ENCODE peak calls at places on chromosomes 7 and 10, in nine cellular contexts. One of them, this sample, is unnamed.

GRCh38 chr10:70191906-70192305 is 21.6 kb upstream of the SAR1A start:
- DNase-seq in thoracic aorta: no peak
- DNase-seq in AG09309: peak; percentile 94
- DNase-seq in pancreas: no peak
- DNase-seq in body of pancreas: no peak
- DNase-seq in fibroblast of the aortic adventitia: peak; percentile 97
- DNase-seq in epithelial cell of esophagus: peak; percentile 71
- DNase-seq in brain microvascular endothelial cell: peak; percentile 68
- DNase-seq in CD8-positive, alpha-beta memory T cell: no peak
- DNase-seq in this sample: no peak

GRCh38 chr7:143279186-143280098 is 5.3 kb upstream of the TMEM139 start:
- DNase-seq in AG09309: peak; percentile 37
- DNase-seq in pancreas: no peak
- DNase-seq in CD8-positive, alpha-beta memory T cell: peak; percentile 41
- DNase-seq in thoracic aorta: no peak
- DNase-seq in brain microvascular endothelial cell: peak; percentile 79
- DNase-seq in fibroblast of the aortic adventitia: peak; percentile 74
- DNase-seq in body of pancreas: peak; percentile 55
- DNase-seq in epithelial cell of esophagus: peak; percentile 53
- DNase-seq in this sample: no peak

GRCh38 chr7:34060548-34060947 is 155.2 kb downstream of the BMPER start:
- DNase-seq in fibroblast of the aortic adventitia: peak; percentile 88
- DNase-seq in AG09309: peak; percentile 55
- DNase-seq in thoracic aorta: no peak
- DNase-seq in CD8-positive, alpha-beta memory T cell: no peak
- DNase-seq in brain microvascular endothelial cell: peak; percentile 91
- DNase-seq in body of pancreas: no peak
- DNase-seq in epithelial cell of esophagus: peak; percentile 27
- DNase-seq in pancreas: no peak
- DNase-seq in this sample: no peak

GRCh38 chr7:9507281-9507680 is 1073.9 kb downstream of the NXPH1 start:
- DNase-seq in fibroblast of the aortic adventitia: no peak
- DNase-seq in CD8-positive, alpha-beta memory T cell: no peak
- DNase-seq in body of pancreas: no peak
- DNase-seq in epithelial cell of esophagus: no peak
- DNase-seq in pancreas: no peak
- DNase-seq in thoracic aorta: no peak
- DNase-seq in AG09309: no peak
- DNase-seq in brain microvascular endothelial cell: no peak
- DNase-seq in this sample: no peak

GRCh38 chr10:117860823-117861222 is 185.9 kb downstream of the RAB11FIP2 start:
- DNase-seq in body of pancreas: no peak
- DNase-seq in pancreas: no peak
- DNase-seq in epithelial cell of esophagus: peak; percentile 38
- DNase-seq in CD8-positive, alpha-beta memory T cell: no peak
- DNase-seq in AG09309: no peak
- DNase-seq in fibroblast of the aortic adventitia: peak; percentile 9
- DNase-seq in brain microvascular endothelial cell: peak; percentile 2
- DNase-seq in thoracic aorta: no peak
- DNase-seq in this sample: no peak

GRCh38 chr10:13767721-13768178 is 181.0 kb downstream of the PRPF18 start:
- DNase-seq in CD8-positive, alpha-beta memory T cell: no peak
- DNase-seq in body of pancreas: no peak
- DNase-seq in fibroblast of the aortic adventitia: no peak
- DNase-seq in brain microvascular endothelial cell: no peak
- DNase-seq in epithelial cell of esophagus: no peak
- DNase-seq in AG09309: no peak
- DNase-seq in pancreas: no peak
- DNase-seq in thoracic aorta: no peak
- DNase-seq in this sample: no peak

GRCh38 chr7:27220440-27220955 is 20.6 kb upstream of the HOXA13 start:
- DNase-seq in CD8-positive, alpha-beta memory T cell: no peak
- DNase-seq in body of pancreas: no peak
- DNase-seq in pancreas: no peak
- DNase-seq in AG09309: no peak
- DNase-seq in brain microvascular endothelial cell: no peak
- DNase-seq in epithelial cell of esophagus: no peak
- DNase-seq in fibroblast of the aortic adventitia: no peak
- DNase-seq in thoracic aorta: no peak
- DNase-seq in this sample: no peak

GRCh38 chr10:93357680-93358079 is 124.5 kb downstream of the MYOF start:
- DNase-seq in pancreas: no peak
- DNase-seq in fibroblast of the aortic adventitia: peak; percentile 42
- DNase-seq in CD8-positive, alpha-beta memory T cell: no peak
- DNase-seq in thoracic aorta: no peak
- DNase-seq in body of pancreas: peak; percentile 27
- DNase-seq in epithelial cell of esophagus: peak; percentile 54
- DNase-seq in AG09309: no peak
- DNase-seq in brain microvascular endothelial cell: no peak
- DNase-seq in this sample: no peak

GRCh38 chr7:111744501-111745155 is 182.3 kb upstream of the IMMP2L start:
- DNase-seq in pancreas: no peak
- DNase-seq in brain microvascular endothelial cell: peak; percentile 49
- DNase-seq in thoracic aorta: no peak
- DNase-seq in body of pancreas: no peak
- DNase-seq in fibroblast of the aortic adventitia: peak; percentile 80
- DNase-seq in CD8-positive, alpha-beta memory T cell: no peak
- DNase-seq in epithelial cell of esophagus: peak; percentile 4
- DNase-seq in AG09309: no peak
- DNase-seq in this sample: no peak

GRCh38 chr7:57354679-57355338 is 95.2 kb upstream of the ZNF716 start:
- DNase-seq in pancreas: no peak
- DNase-seq in thoracic aorta: no peak
- DNase-seq in body of pancreas: no peak
- DNase-seq in epithelial cell of esophagus: no peak
- DNase-seq in CD8-positive, alpha-beta memory T cell: no peak
- DNase-seq in brain microvascular endothelial cell: no peak
- DNase-seq in fibroblast of the aortic adventitia: no peak
- DNase-seq in AG09309: no peak
- DNase-seq in this sample: no peak
- H3K4me3 ChIP-seq in pancreas: no peak overlapping the region
- H3K4me3 ChIP-seq in thoracic aorta: no peak overlapping the region
- H3K4me3 ChIP-seq in body of pancreas: no peak overlapping the region
- H3K4me3 ChIP-seq in epithelial cell of esophagus: no peak overlapping the region
- H3K4me3 ChIP-seq in CD8-positive, alpha-beta memory T cell: no peak overlapping the region
- H3K4me3 ChIP-seq in brain microvascular endothelial cell: no peak overlapping the region
- H3K4me3 ChIP-seq in fibroblast of the aortic adventitia: no peak overlapping the region
- H3K4me3 ChIP-seq in AG09309: no peak overlapping the region
- H3K4me3 ChIP-seq in this sample: no peak overlapping the region

GRCh38 chr7:43110790-43111362 is 1.6 kb upstream of the HECW1 start:
- DNase-seq in epithelial cell of esophagus: no peak
- DNase-seq in pancreas: no peak
- DNase-seq in fibroblast of the aortic adventitia: no peak
- DNase-seq in brain microvascular endothelial cell: no peak
- DNase-seq in body of pancreas: no peak
- DNase-seq in AG09309: no peak
- DNase-seq in thoracic aorta: no peak
- DNase-seq in CD8-positive, alpha-beta memory T cell: no peak
- DNase-seq in this sample: no peak

GRCh38 chr7:43114451-43114765 is 2.0 kb downstream of the HECW1 start:
- DNase-seq in fibroblast of the aortic adventitia: no peak
- DNase-seq in brain microvascular endothelial cell: no peak
- DNase-seq in thoracic aorta: no peak
- DNase-seq in epithelial cell of esophagus: no peak
- DNase-seq in pancreas: no peak
- DNase-seq in body of pancreas: no peak
- DNase-seq in AG09309: no peak
- DNase-seq in CD8-positive, alpha-beta memory T cell: no peak
- DNase-seq in this sample: no peak

GRCh38 chr7:43113622-43114450 is 1.4 kb downstream of the HECW1 start:
- DNase-seq in AG09309: no peak
- DNase-seq in thoracic aorta: no peak
- DNase-seq in CD8-positive, alpha-beta memory T cell: no peak
- DNase-seq in body of pancreas: no peak
- DNase-seq in epithelial cell of esophagus: no peak
- DNase-seq in pancreas: no peak
- DNase-seq in brain microvascular endothelial cell: no peak
- DNase-seq in fibroblast of the aortic adventitia: peak; percentile 9
- DNase-seq in this sample: peak; percentile 35

GRCh38 chr7:43112941-43113621 is 634 bp downstream of the HECW1 start:
- DNase-seq in fibroblast of the aortic adventitia: peak; percentile 34
- DNase-seq in thoracic aorta: no peak
- DNase-seq in epithelial cell of esophagus: peak; percentile 48
- DNase-seq in AG09309: no peak
- DNase-seq in CD8-positive, alpha-beta memory T cell: no peak
- DNase-seq in pancreas: peak; percentile 13
- DNase-seq in brain microvascular endothelial cell: peak; percentile 33
- DNase-seq in body of pancreas: peak; percentile 8
- DNase-seq in this sample: peak; percentile 37

DNA sequence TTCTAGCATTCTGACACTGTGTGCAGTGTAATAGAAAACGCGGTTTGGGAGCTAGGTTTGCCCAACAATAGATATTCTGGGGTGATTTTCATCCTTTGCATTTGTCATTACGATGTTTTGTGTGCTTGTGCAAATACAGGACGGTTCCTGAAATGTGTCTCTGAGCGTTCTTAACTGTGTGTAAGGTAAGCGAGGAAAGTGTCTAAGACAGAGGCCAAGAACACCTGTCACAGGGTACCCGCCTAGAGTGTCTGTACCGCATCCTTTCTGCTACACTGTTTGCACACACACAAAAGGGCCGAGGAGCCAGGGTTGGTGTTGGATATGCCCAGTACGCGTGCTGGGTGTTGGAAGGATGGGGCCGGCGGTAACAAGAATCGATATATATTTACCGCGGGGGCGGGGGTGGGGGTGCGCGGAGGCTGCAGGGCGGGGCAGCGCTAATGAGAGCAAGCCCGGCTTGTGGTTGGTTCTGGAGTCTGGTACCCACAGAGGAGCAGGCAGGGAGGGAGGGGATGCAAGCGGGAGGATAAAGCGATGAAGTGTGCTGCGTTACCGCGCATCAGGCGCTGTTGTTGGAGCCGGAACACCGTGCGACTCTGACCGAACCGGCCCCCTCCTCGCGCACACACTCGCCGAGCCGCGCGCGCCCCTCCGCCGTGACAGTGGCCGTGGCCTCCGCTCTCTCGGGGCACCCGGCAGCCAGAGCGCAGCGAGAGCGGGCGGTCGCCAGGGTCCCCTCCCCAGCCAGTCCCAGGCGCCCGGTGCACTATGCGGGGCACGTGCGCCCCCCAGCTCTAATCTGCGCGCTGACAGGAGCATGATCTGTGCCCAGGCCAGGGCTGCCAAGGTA is at the start of gene HECW1:
- DNase-seq in thoracic aorta: no peak
- DNase-seq in fibroblast of the aortic adventitia: no peak
- DNase-seq in pancreas: no peak
- DNase-seq in brain microvascular endothelial cell: no peak
- DNase-seq in AG09309: no peak
- DNase-seq in CD8-positive, alpha-beta memory T cell: no peak
- DNase-seq in epithelial cell of esophagus: no peak
- DNase-seq in body of pancreas: no peak
- DNase-seq in this sample: peak; percentile 61
- H3K4me3 ChIP-seq in thoracic aorta: peak within 1 kb of the TSS; percentile 60
- H3K4me3 ChIP-seq in fibroblast of the aortic adventitia: peak within 1 kb of the TSS; percentile 28
- H3K4me3 ChIP-seq in pancreas: peak within 1 kb of the TSS; percentile 20
- H3K4me3 ChIP-seq in brain microvascular endothelial cell: peak within 1 kb of the TSS; percentile 47
- H3K4me3 ChIP-seq in AG09309: peak within 1 kb of the TSS; percentile 46
- H3K4me3 ChIP-seq in CD8-positive, alpha-beta memory T cell: no peak within 1 kb of the TSS
- H3K4me3 ChIP-seq in epithelial cell of esophagus: no peak within 1 kb of the TSS
- H3K4me3 ChIP-seq in body of pancreas: no peak within 1 kb of the TSS
- H3K4me3 ChIP-seq in this sample: peak within 1 kb of the TSS; percentile 64

DNA sequence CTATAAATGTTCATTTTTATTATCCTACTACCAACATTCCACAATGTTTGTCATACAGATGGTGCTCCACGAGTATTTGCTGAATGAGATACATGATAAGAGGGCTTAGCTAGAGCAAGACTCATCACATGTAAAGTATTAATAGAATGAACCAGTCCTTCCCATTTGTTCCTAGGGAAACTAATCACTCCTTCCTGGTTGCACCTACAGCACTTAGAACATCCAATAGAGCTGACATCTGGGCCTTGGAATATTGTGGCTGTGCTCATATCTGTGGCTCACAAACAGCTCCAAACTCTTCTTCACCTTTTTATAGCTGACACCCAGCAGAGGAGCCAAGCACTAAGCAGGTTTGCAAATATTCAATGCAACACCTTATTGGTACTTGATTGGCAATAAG is 91.9 kb upstream of the C1GALT1 start:
- DNase-seq in brain microvascular endothelial cell: no peak
- DNase-seq in CD8-positive, alpha-beta memory T cell: no peak
- DNase-seq in epithelial cell of esophagus: no peak
- DNase-seq in body of pancreas: no peak
- DNase-seq in pancreas: no peak
- DNase-seq in thoracic aorta: no peak
- DNase-seq in fibroblast of the aortic adventitia: no peak
- DNase-seq in AG09309: no peak
- DNase-seq in this sample: no peak
- H3K4me3 ChIP-seq in brain microvascular endothelial cell: no peak overlapping the region
- H3K4me3 ChIP-seq in CD8-positive, alpha-beta memory T cell: no peak overlapping the region
- H3K4me3 ChIP-seq in epithelial cell of esophagus: no peak overlapping the region
- H3K4me3 ChIP-seq in body of pancreas: no peak overlapping the region
- H3K4me3 ChIP-seq in pancreas: no peak overlapping the region
- H3K4me3 ChIP-seq in thoracic aorta: no peak overlapping the region
- H3K4me3 ChIP-seq in fibroblast of the aortic adventitia: no peak overlapping the region
- H3K4me3 ChIP-seq in AG09309: no peak overlapping the region
- H3K4me3 ChIP-seq in this sample: no peak overlapping the region

GRCh38 chr7:100157334-100158228 is 942 bp downstream of the TRAPPC14 start:
- DNase-seq in brain microvascular endothelial cell: no peak
- DNase-seq in AG09309: no peak
- DNase-seq in CD8-positive, alpha-beta memory T cell: no peak
- DNase-seq in body of pancreas: peak; percentile 64
- DNase-seq in thoracic aorta: no peak
- DNase-seq in epithelial cell of esophagus: peak; percentile 71
- DNase-seq in pancreas: no peak
- DNase-seq in fibroblast of the aortic adventitia: peak; percentile 43
- DNase-seq in this sample: no peak

GRCh38 chr7:100156331-100157068 is 2.0 kb downstream of the TRAPPC14 start:
- DNase-seq in brain microvascular endothelial cell: no peak
- DNase-seq in thoracic aorta: no peak
- DNase-seq in body of pancreas: no peak
- DNase-seq in fibroblast of the aortic adventitia: no peak
- DNase-seq in CD8-positive, alpha-beta memory T cell: no peak
- DNase-seq in AG09309: no peak
- DNase-seq in epithelial cell of esophagus: no peak
- DNase-seq in pancreas: no peak
- DNase-seq in this sample: no peak

GRCh38 chr7:100155553-100156317 is 2.8 kb downstream of the TRAPPC14 start:
- DNase-seq in pancreas: no peak
- DNase-seq in AG09309: no peak
- DNase-seq in CD8-positive, alpha-beta memory T cell: no peak
- DNase-seq in thoracic aorta: no peak
- DNase-seq in epithelial cell of esophagus: no peak
- DNase-seq in body of pancreas: no peak
- DNase-seq in fibroblast of the aortic adventitia: no peak
- DNase-seq in brain microvascular endothelial cell: no peak
- DNase-seq in this sample: no peak

GRCh38 chr7:100158229-100159098 is at the start of gene TRAPPC14:
- DNase-seq in body of pancreas: peak; percentile 91
- DNase-seq in epithelial cell of esophagus: peak; percentile 80
- DNase-seq in pancreas: peak; percentile 92
- DNase-seq in fibroblast of the aortic adventitia: peak; percentile 73
- DNase-seq in thoracic aorta: no peak
- DNase-seq in brain microvascular endothelial cell: peak; percentile 81
- DNase-seq in AG09309: no peak
- DNase-seq in CD8-positive, alpha-beta memory T cell: peak; percentile 84
- DNase-seq in this sample: peak; percentile 91

DNA sequence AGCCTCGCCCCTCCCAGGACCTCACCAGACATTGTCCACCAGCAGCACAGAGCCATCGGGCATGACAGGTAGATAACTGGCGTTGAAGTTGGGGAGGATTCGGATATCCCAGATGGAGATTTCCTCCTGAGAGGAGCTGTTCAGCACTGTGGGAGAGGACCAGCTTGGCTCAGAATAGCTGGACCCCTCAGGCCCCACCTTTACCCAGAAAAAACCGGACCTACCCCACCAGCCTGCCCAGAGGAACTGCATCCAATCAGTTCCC is 1.5 kb downstream of the TRAPPC14 start:
- DNase-seq in body of pancreas: no peak
- DNase-seq in CD8-positive, alpha-beta memory T cell: no peak
- DNase-seq in AG09309: no peak
- DNase-seq in epithelial cell of esophagus: no peak
- DNase-seq in fibroblast of the aortic adventitia: no peak
- DNase-seq in thoracic aorta: no peak
- DNase-seq in pancreas: no peak
- DNase-seq in brain microvascular endothelial cell: no peak
- DNase-seq in this sample: no peak
- H3K4me3 ChIP-seq in body of pancreas: no peak overlapping the region
- H3K4me3 ChIP-seq in CD8-positive, alpha-beta memory T cell: peak overlapping the region; percentile 42
- H3K4me3 ChIP-seq in AG09309: peak overlapping the region; percentile 80
- H3K4me3 ChIP-seq in epithelial cell of esophagus: peak overlapping the region; percentile 59
- H3K4me3 ChIP-seq in fibroblast of the aortic adventitia: peak overlapping the region; percentile 77
- H3K4me3 ChIP-seq in thoracic aorta: peak overlapping the region; percentile 99
- H3K4me3 ChIP-seq in pancreas: no peak overlapping the region
- H3K4me3 ChIP-seq in brain microvascular endothelial cell: peak overlapping the region; percentile 64
- H3K4me3 ChIP-seq in this sample: peak overlapping the region; percentile 92

This sample was measured in dorsolateral prefrontal cortex.